ENCODE peak calls at places on chromosome 11, in eight cellular contexts. One of them, this sample, is unnamed. For H3K4me1, the result is how much of the 10 kb centered on the place peaks cover.

GRCh38 chr11:76313913-76314740 is 66.8 kb downstream of the THAP12 start:
- DNase-seq in pancreas: no peak
- DNase-seq in foreskin keratinocyte: no peak
- DNase-seq in tibial nerve: no peak
- DNase-seq in OCI-LY7: no peak
- DNase-seq in PC-3: no peak
- DNase-seq in thoracic aorta: no peak
- DNase-seq in upper lobe of right lung: no peak
- DNase-seq in this sample: no peak

GRCh38 chr11:101035872-101036271 is 93.7 kb downstream of the PGR start:
- DNase-seq in tibial nerve: no peak
- DNase-seq in foreskin keratinocyte: no peak
- DNase-seq in upper lobe of right lung: no peak
- DNase-seq in pancreas: no peak
- DNase-seq in thoracic aorta: no peak
- DNase-seq in PC-3: no peak
- DNase-seq in OCI-LY7: no peak
- DNase-seq in this sample: no peak

GRCh38 chr11:28767574-28767973 is 659.4 kb downstream of the METTL15 start:
- DNase-seq in thoracic aorta: no peak
- DNase-seq in OCI-LY7: no peak
- DNase-seq in pancreas: no peak
- DNase-seq in PC-3: peak
- DNase-seq in foreskin keratinocyte: no peak
- DNase-seq in upper lobe of right lung: no peak
- DNase-seq in tibial nerve: no peak
- DNase-seq in this sample: no peak

GRCh38 chr11:36478700-36479329 is 31.3 kb downstream of the TRAF6 start:
- DNase-seq in foreskin keratinocyte: no peak
- DNase-seq in upper lobe of right lung: no peak
- DNase-seq in PC-3: peak
- DNase-seq in OCI-LY7: peak
- DNase-seq in thoracic aorta: no peak
- DNase-seq in tibial nerve: peak
- DNase-seq in pancreas: no peak
- DNase-seq in this sample: no peak

GRCh38 chr11:78770931-78771330 is 196.3 kb upstream of the NARS2 start:
- DNase-seq in tibial nerve: no peak
- DNase-seq in upper lobe of right lung: no peak
- DNase-seq in thoracic aorta: no peak
- DNase-seq in pancreas: no peak
- DNase-seq in foreskin keratinocyte: no peak
- DNase-seq in PC-3: no peak
- DNase-seq in OCI-LY7: no peak
- DNase-seq in this sample: no peak

GRCh38 chr11:47533690-47534135 is 19.2 kb downstream of the CELF1 start:
- DNase-seq in thoracic aorta: no peak
- DNase-seq in pancreas: no peak
- DNase-seq in foreskin keratinocyte: no peak
- DNase-seq in upper lobe of right lung: no peak
- DNase-seq in PC-3: no peak
- DNase-seq in tibial nerve: no peak
- DNase-seq in OCI-LY7: no peak
- DNase-seq in this sample: no peak

GRCh38 chr11:2812371-2812991 is 73.1 kb downstream of the CDKN1C start:
- DNase-seq in PC-3: no peak
- DNase-seq in pancreas: peak
- DNase-seq in OCI-LY7: no peak
- DNase-seq in foreskin keratinocyte: no peak
- DNase-seq in upper lobe of right lung: peak
- DNase-seq in thoracic aorta: no peak
- DNase-seq in tibial nerve: no peak
- DNase-seq in this sample: peak

GRCh38 chr11:46386674-46387073 is 4.9 kb downstream of the CHRM4 start:
- DNase-seq in upper lobe of right lung: no peak
- DNase-seq in tibial nerve: no peak
- DNase-seq in thoracic aorta: no peak
- DNase-seq in PC-3: peak
- DNase-seq in pancreas: no peak
- DNase-seq in foreskin keratinocyte: no peak
- DNase-seq in OCI-LY7: no peak
- DNase-seq in this sample: no peak

GRCh38 chr11:2518983-2519340 is 74.2 kb downstream of the KCNQ1 start:
- DNase-seq in OCI-LY7: no peak
- DNase-seq in foreskin keratinocyte: no peak
- DNase-seq in tibial nerve: no peak
- DNase-seq in upper lobe of right lung: peak
- DNase-seq in PC-3: no peak
- DNase-seq in pancreas: peak
- DNase-seq in thoracic aorta: no peak
- DNase-seq in this sample: peak

GRCh38 chr11:47259178-47259977 is 1.6 kb downstream of the NR1H3 start:
- DNase-seq in pancreas: no peak
- DNase-seq in thoracic aorta: no peak
- DNase-seq in OCI-LY7: peak
- DNase-seq in tibial nerve: no peak
- DNase-seq in PC-3: peak
- DNase-seq in foreskin keratinocyte: no peak
- DNase-seq in upper lobe of right lung: no peak
- DNase-seq in this sample: no peak

GRCh38 chr11:47998733-47999359 is 18.5 kb downstream of the PTPRJ start:
- DNase-seq in tibial nerve: no peak
- DNase-seq in thoracic aorta: no peak
- DNase-seq in OCI-LY7: no peak
- DNase-seq in foreskin keratinocyte: no peak
- DNase-seq in PC-3: no peak
- DNase-seq in upper lobe of right lung: no peak
- DNase-seq in pancreas: no peak
- DNase-seq in this sample: no peak

GRCh38 chr11:17805873-17806272 is 71.3 kb downstream of the KCNC1 start:
- DNase-seq in thoracic aorta: no peak
- DNase-seq in tibial nerve: no peak
- DNase-seq in pancreas: no peak
- DNase-seq in foreskin keratinocyte: no peak
- DNase-seq in OCI-LY7: no peak
- DNase-seq in upper lobe of right lung: no peak
- DNase-seq in PC-3: no peak
- DNase-seq in this sample: no peak
- TF ChIP-seq CTCF in thoracic aorta: no peak
- TF ChIP-seq CTCF in tibial nerve: no peak
- TF ChIP-seq CTCF in pancreas: no peak
- TF ChIP-seq CTCF in foreskin keratinocyte: no peak
- TF ChIP-seq CTCF in OCI-LY7: no peak
- TF ChIP-seq CTCF in upper lobe of right lung: no peak
- TF ChIP-seq CTCF in PC-3: no peak
- TF ChIP-seq CTCF in this sample: no peak

DNA sequence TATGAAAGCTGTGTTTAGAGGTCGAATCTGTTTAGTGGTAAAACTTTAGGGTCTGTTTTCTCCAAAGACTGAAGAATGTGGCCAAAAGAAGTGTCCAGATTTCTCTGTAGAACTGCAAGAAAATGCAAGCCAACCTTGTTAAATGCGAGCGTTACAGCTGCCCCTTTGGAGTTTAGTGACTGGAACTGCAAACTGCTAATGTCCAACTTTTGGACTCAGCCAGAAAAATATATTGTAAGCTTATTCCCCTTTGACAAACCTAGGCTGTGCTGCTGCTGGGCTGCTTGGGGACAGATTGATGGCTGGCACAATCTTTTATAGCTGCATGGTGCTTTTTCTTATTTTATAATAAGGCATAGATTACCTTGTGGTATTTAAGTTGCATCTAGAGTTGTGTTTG is 3.9 kb downstream of the TEAD1 start:
- DNase-seq in thoracic aorta: no peak
- DNase-seq in tibial nerve: no peak
- DNase-seq in PC-3: no peak
- DNase-seq in OCI-LY7: no peak
- DNase-seq in pancreas: no peak
- DNase-seq in upper lobe of right lung: no peak
- DNase-seq in foreskin keratinocyte: no peak
- DNase-seq in this sample: no peak
- H3K27ac ChIP-seq in thoracic aorta: no peak
- H3K27ac ChIP-seq in tibial nerve: peak
- H3K27ac ChIP-seq in PC-3: no peak
- H3K27ac ChIP-seq in OCI-LY7: no peak
- H3K27ac ChIP-seq in pancreas: peak
- H3K27ac ChIP-seq in upper lobe of right lung: peak
- H3K27ac ChIP-seq in foreskin keratinocyte: no peak
- H3K27ac ChIP-seq in this sample: no peak

DNA sequence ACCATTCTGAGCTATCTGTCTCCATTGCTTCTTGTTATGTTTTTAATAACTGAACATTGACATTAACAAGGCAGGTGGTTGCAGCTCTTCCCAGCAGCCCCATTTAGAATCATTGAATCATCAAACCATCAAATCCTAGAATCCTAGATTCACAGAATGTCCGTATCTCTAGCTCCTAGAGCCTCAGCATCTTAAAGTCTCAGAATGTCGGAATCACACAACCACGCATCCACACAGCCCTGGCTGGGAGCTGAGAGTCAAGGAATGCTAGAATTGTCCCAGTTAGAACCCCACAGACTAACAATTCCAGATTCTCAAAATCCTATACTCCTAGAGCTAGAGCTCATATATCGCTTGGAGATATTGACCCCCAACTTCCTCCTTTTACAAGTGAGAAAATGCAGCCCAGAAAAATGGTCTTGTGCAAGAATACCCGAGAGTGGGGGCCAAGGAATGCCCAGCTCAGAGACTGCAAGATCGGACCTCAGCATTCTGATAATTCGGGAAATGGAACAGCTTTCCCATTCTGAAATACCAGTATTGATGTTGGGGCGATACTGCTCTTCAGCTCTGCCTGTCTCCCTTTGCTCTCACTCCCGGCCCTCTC is 38.8 kb downstream of the PDE2A start:
- DNase-seq in upper lobe of right lung: no peak
- DNase-seq in thoracic aorta: no peak
- DNase-seq in OCI-LY7: no peak
- DNase-seq in foreskin keratinocyte: no peak
- DNase-seq in PC-3: no peak
- DNase-seq in pancreas: no peak
- DNase-seq in tibial nerve: no peak
- DNase-seq in this sample: no peak
- H3K4me1 ChIP-seq in upper lobe of right lung: under half
- H3K4me1 ChIP-seq in thoracic aorta: under half
- H3K4me1 ChIP-seq in OCI-LY7: under half
- H3K4me1 ChIP-seq in foreskin keratinocyte: under half
- H3K4me1 ChIP-seq in PC-3: under half
- H3K4me1 ChIP-seq in pancreas: under half
- H3K4me1 ChIP-seq in tibial nerve: under half
- H3K4me1 ChIP-seq in this sample: under half

GRCh38 chr11:68297812-68298658 is 14.4 kb upstream of the LRP5 start:
- DNase-seq in tibial nerve: peak
- DNase-seq in thoracic aorta: peak
- DNase-seq in OCI-LY7: peak
- DNase-seq in PC-3: peak
- DNase-seq in upper lobe of right lung: peak
- DNase-seq in foreskin keratinocyte: no peak
- DNase-seq in pancreas: peak
- DNase-seq in this sample: peak

GRCh38 chr11:68302256-68303054 is 9.9 kb upstream of the LRP5 start:
- DNase-seq in upper lobe of right lung: no peak
- DNase-seq in OCI-LY7: no peak
- DNase-seq in pancreas: peak
- DNase-seq in tibial nerve: no peak
- DNase-seq in foreskin keratinocyte: no peak
- DNase-seq in thoracic aorta: no peak
- DNase-seq in PC-3: peak
- DNase-seq in this sample: no peak

GRCh38 chr11:68297494-68297811 is 14.9 kb upstream of the LRP5 start:
- DNase-seq in pancreas: no peak
- DNase-seq in thoracic aorta: no peak
- DNase-seq in foreskin keratinocyte: no peak
- DNase-seq in PC-3: no peak
- DNase-seq in OCI-LY7: no peak
- DNase-seq in tibial nerve: no peak
- DNase-seq in upper lobe of right lung: no peak
- DNase-seq in this sample: no peak

GRCh38 chr11:68298659-68299516 is 13.5 kb upstream of the LRP5 start:
- DNase-seq in thoracic aorta: no peak
- DNase-seq in tibial nerve: no peak
- DNase-seq in pancreas: peak
- DNase-seq in OCI-LY7: no peak
- DNase-seq in upper lobe of right lung: no peak
- DNase-seq in PC-3: no peak
- DNase-seq in foreskin keratinocyte: no peak
- DNase-seq in this sample: no peak

DNA sequence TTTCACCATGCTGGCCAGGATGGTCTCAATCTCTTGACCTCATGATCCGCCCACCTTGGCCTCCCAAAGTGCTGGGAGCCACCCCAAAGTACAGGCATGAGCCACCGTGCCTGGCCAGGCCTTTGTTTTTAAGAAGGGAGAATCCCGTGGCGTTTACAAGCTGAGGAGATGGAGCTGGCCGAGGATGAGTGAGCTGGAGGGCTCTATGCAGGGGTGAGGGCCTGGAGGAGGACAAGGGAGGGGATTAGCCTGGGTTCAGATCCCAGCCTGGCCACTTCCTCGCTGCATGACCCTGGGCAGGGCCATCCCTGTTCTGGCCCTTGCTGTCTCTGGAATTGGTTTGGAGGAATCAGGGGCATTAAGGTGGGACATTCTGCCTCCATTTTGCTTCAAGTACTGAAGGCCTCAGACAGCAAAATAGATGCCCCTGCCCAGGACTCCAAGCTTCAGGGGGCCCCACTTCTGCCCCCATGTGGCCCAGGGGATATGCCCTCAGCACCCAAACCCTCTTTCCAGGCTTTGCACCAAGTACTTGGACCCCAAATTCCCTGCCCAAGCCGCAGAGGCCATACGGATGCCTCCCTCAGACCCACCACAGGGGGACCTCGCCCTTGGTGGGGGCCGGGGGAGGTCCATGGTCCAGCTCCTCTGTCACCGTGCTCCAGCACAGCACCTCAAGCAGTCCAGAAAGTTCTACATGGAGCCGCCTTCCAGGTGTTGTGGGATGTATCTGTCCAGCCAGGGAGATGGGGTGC is 12.1 kb upstream of the LRP5 start:
- DNase-seq in foreskin keratinocyte: no peak
- DNase-seq in OCI-LY7: no peak
- DNase-seq in PC-3: no peak
- DNase-seq in thoracic aorta: no peak
- DNase-seq in tibial nerve: no peak
- DNase-seq in pancreas: no peak
- DNase-seq in upper lobe of right lung: no peak
- DNase-seq in this sample: no peak
- TF ChIP-seq CTCF in foreskin keratinocyte: no peak
- TF ChIP-seq CTCF in OCI-LY7: peak
- TF ChIP-seq CTCF in PC-3: peak
- TF ChIP-seq CTCF in thoracic aorta: no peak
- TF ChIP-seq CTCF in tibial nerve: no peak
- TF ChIP-seq CTCF in pancreas: no peak
- TF ChIP-seq CTCF in upper lobe of right lung: no peak
- TF ChIP-seq CTCF in this sample: no peak

GRCh38 chr11:12678991-12679390 is 4.8 kb downstream of the TEAD1 start:
- DNase-seq in foreskin keratinocyte: no peak
- DNase-seq in PC-3: no peak
- DNase-seq in OCI-LY7: no peak
- DNase-seq in pancreas: no peak
- DNase-seq in tibial nerve: no peak
- DNase-seq in upper lobe of right lung: no peak
- DNase-seq in thoracic aorta: no peak
- DNase-seq in this sample: no peak
- H3K27ac ChIP-seq in foreskin keratinocyte: no peak
- H3K27ac ChIP-seq in PC-3: peak
- H3K27ac ChIP-seq in OCI-LY7: no peak
- H3K27ac ChIP-seq in pancreas: no peak
- H3K27ac ChIP-seq in tibial nerve: peak
- H3K27ac ChIP-seq in upper lobe of right lung: no peak
- H3K27ac ChIP-seq in thoracic aorta: no peak
- H3K27ac ChIP-seq in this sample: peak

GRCh38 chr11:119687220-119688046 is 41.6 kb downstream of the NECTIN1 start:
- DNase-seq in pancreas: no peak
- DNase-seq in thoracic aorta: no peak
- DNase-seq in upper lobe of right lung: no peak
- DNase-seq in tibial nerve: no peak
- DNase-seq in PC-3: no peak
- DNase-seq in OCI-LY7: no peak
- DNase-seq in foreskin keratinocyte: no peak
- DNase-seq in this sample: peak
- H3K4me1 ChIP-seq in pancreas: under half
- H3K4me1 ChIP-seq in thoracic aorta: under half
- H3K4me1 ChIP-seq in upper lobe of right lung: under half
- H3K4me1 ChIP-seq in tibial nerve: under half
- H3K4me1 ChIP-seq in PC-3: under half
- H3K4me1 ChIP-seq in OCI-LY7: under half
- H3K4me1 ChIP-seq in foreskin keratinocyte: half or more
- H3K4me1 ChIP-seq in this sample: under half